ENCODE peak calls at places on chromosome 12, in four cellular contexts. J is stimulated activated CD8-positive, alpha-beta memory T cell treated with anti-CD3 and anti-CD28 coated beads, Interleukin-4, amount 100 ng/mL, for 1 hour; A is activated naive CD4-positive, alpha-beta T cell; H is GM10248. Q is an unnamed sample.

GRCh38 chr12:79547044-79547734 is 143.6 kb downstream of the PAWR start:
- DNase-seq in J (no peak), A (no peak), H (no peak), Q (peak)

GRCh38 chr12:26017484-26018211 is 59.2 kb downstream of the RASSF8 start:
- DNase-seq in J (no peak), H (peak), A (no peak), Q (no peak)

GRCh38 chr12:77914089-77914488 is 83.4 kb downstream of the NAV3 start:
- DNase-seq in J (no peak), H (no peak), A (no peak), Q (no peak)

GRCh38 chr12:3337944-3338343 is 153.1 kb upstream of the PRMT8 start:
- DNase-seq in A (no peak), H (no peak), J (no peak), Q (no peak)

GRCh38 chr12:105427883-105428282 is 97.4 kb downstream of the C12orf75 start:
- DNase-seq in H (no peak), J (no peak), A (no peak), Q (peak)

GRCh38 chr12:27521066-27521465 is 2.9 kb upstream of the PPFIBP1 start:
- DNase-seq in J (no peak), A (no peak), H (no peak), Q (no peak)

GRCh38 chr12:124508323-124509096 is 58.9 kb downstream of the NCOR2 start:
- DNase-seq in H (peak), J (no peak), A (no peak), Q (no peak)

GRCh38 chr12:102740157-102741032 is 176.6 kb downstream of the PAH start:
- DNase-seq in H (no peak), J (no peak), A (no peak), Q (peak)

GRCh38 chr12:123713398-123714301 is 1.5 kb downstream of the ATP6V0A2 start:
- DNase-seq in J (no peak), H (no peak), A (no peak), Q (no peak)

GRCh38 chr12:116015525-116015924 is 262.0 kb downstream of the MED13L start:
- DNase-seq in J (no peak), H (peak), A (no peak), Q (peak)

GRCh38 chr12:121301876-121302275 is 5.4 kb upstream of the CAMKK2 start:
- DNase-seq in A (no peak), H (no peak), J (no peak), Q (no peak)

GRCh38 chr12:123085730-123086487 is 65.0 kb downstream of the PITPNM2 start:
- DNase-seq in A (no peak), H (no peak), J (no peak), Q (no peak)

GRCh38 chr12:114405199-114405448 is 820 bp downstream of the TBX5 start:
- DNase-seq in J (no peak), A (no peak), H (no peak), Q (no peak)

GRCh38 chr12:116592731-116593130 is 33.5 kb downstream of the MAP1LC3B2 start:
- DNase-seq in J (no peak), A (no peak), H (no peak), Q (no peak)

GRCh38 chr12:103799504-103800251 is 41.4 kb downstream of the NT5DC3 start:
- DNase-seq in A (no peak), J (no peak), H (no peak), Q (peak)

GRCh38 chr12:62703011-62703380 is 232.0 kb downstream of the PPM1H start:
- DNase-seq in H (no peak), A (no peak), J (no peak), Q (no peak)

GRCh38 chr12:43501705-43502104 is 50.3 kb downstream of the ADAMTS20 start:
- DNase-seq in H (peak), A (no peak), J (no peak), Q (peak)

GRCh38 chr12:116236148-116236731 is 41.3 kb downstream of the MED13L start:
- DNase-seq in H (peak), A (peak), J (no peak), Q (peak)